ENCODE peak calls at places on chromosomes 4 and X, in four cellular contexts. One of them, this sample, is unnamed.

GRCh38 chr4:123597586-123597985 is 201.0 kb downstream of the SPRY1 start:
- DNase-seq in WTC11: no peak
- DNase-seq in HepG2: no peak
- DNase-seq in K562: no peak
- DNase-seq in this sample: no peak

GRCh38 chr4:91838181-91838861 is 465.4 kb upstream of the GRID2 start:
- DNase-seq in WTC11: no peak
- DNase-seq in HepG2: no peak
- DNase-seq in K562: no peak
- DNase-seq in this sample: no peak

GRCh38 chr4:30269850-30270249 is 450.3 kb upstream of the PCDH7 start:
- DNase-seq in WTC11: no peak
- DNase-seq in HepG2: no peak
- DNase-seq in K562: no peak
- DNase-seq in this sample: no peak

GRCh38 chr4:6582889-6583504 is 8.0 kb downstream of the MAN2B2 start:
- DNase-seq in WTC11: no peak
- DNase-seq in HepG2: peak; percentile 55
- DNase-seq in K562: peak; percentile 73
- DNase-seq in this sample: peak; percentile 68

GRCh38 chr4:139440971-139441370 is 12.9 kb upstream of the RAB33B start:
- DNase-seq in WTC11: no peak
- DNase-seq in HepG2: no peak
- DNase-seq in K562: no peak
- DNase-seq in this sample: no peak

GRCh38 chr4:85756938-85757337 is 282.0 kb downstream of the ARHGAP24 start:
- DNase-seq in WTC11: peak; percentile 16
- DNase-seq in HepG2: no peak
- DNase-seq in K562: peak; percentile 25
- DNase-seq in this sample: peak; percentile 31

GRCh38 chr4:59685626-59686025 is 1514.5 kb upstream of the ADGRL3 start:
- DNase-seq in WTC11: no peak
- DNase-seq in HepG2: no peak
- DNase-seq in K562: no peak
- DNase-seq in this sample: no peak

GRCh38 chrX:91434351-91435168 is at the start of gene PABPC5:
- DNase-seq in WTC11: peak; percentile 80
- DNase-seq in HepG2: no peak
- DNase-seq in K562: no peak
- DNase-seq in this sample: no peak

GRCh38 chr4:159308571-159309340 is 205.9 kb downstream of the RAPGEF2 start:
- DNase-seq in WTC11: no peak
- DNase-seq in HepG2: no peak
- DNase-seq in K562: no peak
- DNase-seq in this sample: no peak

GRCh38 chr4:7806080-7806630 is 133.5 kb downstream of the AFAP1 start:
- DNase-seq in WTC11: peak; percentile 41
- DNase-seq in HepG2: peak; percentile 61
- DNase-seq in K562: no peak
- DNase-seq in this sample: no peak

GRCh38 chrX:44946771-44947170 is 73.8 kb downstream of the KDM6A start:
- DNase-seq in WTC11: no peak
- DNase-seq in HepG2: no peak
- DNase-seq in K562: no peak
- DNase-seq in this sample: no peak

GRCh38 chr4:79578613-79579012 is 170.6 kb upstream of the GK2 start:
- DNase-seq in WTC11: no peak
- DNase-seq in HepG2: no peak
- DNase-seq in K562: no peak
- DNase-seq in this sample: no peak

GRCh38 chr4:149605601-149606378 is 209.9 kb downstream of the IQCM start:
- DNase-seq in WTC11: peak; percentile 12
- DNase-seq in HepG2: no peak
- DNase-seq in K562: no peak
- DNase-seq in this sample: no peak

GRCh38 chr4:857461-857860 is 31.5 kb upstream of the CPLX1 start:
- DNase-seq in WTC11: no peak
- DNase-seq in HepG2: no peak
- DNase-seq in K562: no peak
- DNase-seq in this sample: no peak

GRCh38 chrX:31126205-31126604 is 54.4 kb upstream of the FTHL17 start:
- DNase-seq in WTC11: no peak
- DNase-seq in HepG2: no peak
- DNase-seq in K562: no peak
- DNase-seq in this sample: no peak

GRCh38 chrX:13662537-13662841 is 9.5 kb downstream of the TCEANC start:
- DNase-seq in WTC11: no peak
- DNase-seq in HepG2: no peak
- DNase-seq in K562: no peak
- DNase-seq in this sample: no peak

GRCh38 chr4:6204871-6205583 is 4.7 kb upstream of the JAKMIP1 start:
- DNase-seq in WTC11: no peak
- DNase-seq in HepG2: no peak
- DNase-seq in K562: no peak
- DNase-seq in this sample: no peak

GRCh38 chr4:148344382-148344781 is 97.8 kb downstream of the NR3C2 start:
- DNase-seq in WTC11: no peak
- DNase-seq in HepG2: no peak
- DNase-seq in K562: no peak
- DNase-seq in this sample: no peak

GRCh38 chrX:72376124-72376523 is 70.4 kb upstream of the CITED1 start:
- DNase-seq in WTC11: no peak
- DNase-seq in HepG2: no peak
- DNase-seq in K562: no peak
- DNase-seq in this sample: no peak

GRCh38 chrX:78456909-78457308 is 129.5 kb upstream of the CYSLTR1 start:
- DNase-seq in WTC11: no peak
- DNase-seq in HepG2: no peak
- DNase-seq in K562: no peak
- DNase-seq in this sample: no peak

GRCh38 chrX:78452356-78452755 is 124.9 kb upstream of the CYSLTR1 start:
- DNase-seq in WTC11: no peak
- DNase-seq in HepG2: no peak
- DNase-seq in K562: no peak
- DNase-seq in this sample: no peak

DNA sequence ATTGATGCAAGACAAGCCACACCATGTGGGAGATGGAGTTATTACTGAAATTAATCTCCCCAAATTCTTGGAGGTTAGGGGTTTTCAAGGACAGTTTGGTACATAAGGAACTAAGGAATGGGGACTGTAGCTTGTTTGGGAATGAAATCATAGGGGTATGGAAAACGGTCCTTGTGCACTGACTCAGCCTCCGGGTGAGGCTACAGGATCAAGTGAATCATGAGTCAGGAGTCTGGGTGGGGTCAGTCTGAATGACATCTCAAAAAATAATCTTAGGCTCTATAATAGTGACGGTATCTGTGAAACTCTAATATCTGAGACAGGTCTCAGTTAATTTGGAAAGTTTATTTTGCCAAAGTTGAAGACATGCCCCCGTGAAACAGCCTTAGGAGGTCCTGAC is 128.5 kb upstream of the CYSLTR1 start:
- DNase-seq in WTC11: no peak
- DNase-seq in HepG2: no peak
- DNase-seq in K562: no peak
- DNase-seq in this sample: no peak
- TF ChIP-seq SP1 in WTC11: no peak
- TF ChIP-seq SP1 in HepG2: no peak
- TF ChIP-seq SP1 in K562: no peak
- TF ChIP-seq SP1 in this sample: no peak

GRCh38 chr4:121449416-121449815 is 68.6 kb upstream of the QRFPR start:
- DNase-seq in WTC11: no peak
- DNase-seq in HepG2: no peak
- DNase-seq in K562: no peak
- DNase-seq in this sample: no peak
- TF ChIP-seq ELF4 in WTC11: no peak
- TF ChIP-seq ELF4 in HepG2: no peak
- TF ChIP-seq ELF4 in K562: no peak
- TF ChIP-seq ELF4 in this sample: no peak

DNA sequence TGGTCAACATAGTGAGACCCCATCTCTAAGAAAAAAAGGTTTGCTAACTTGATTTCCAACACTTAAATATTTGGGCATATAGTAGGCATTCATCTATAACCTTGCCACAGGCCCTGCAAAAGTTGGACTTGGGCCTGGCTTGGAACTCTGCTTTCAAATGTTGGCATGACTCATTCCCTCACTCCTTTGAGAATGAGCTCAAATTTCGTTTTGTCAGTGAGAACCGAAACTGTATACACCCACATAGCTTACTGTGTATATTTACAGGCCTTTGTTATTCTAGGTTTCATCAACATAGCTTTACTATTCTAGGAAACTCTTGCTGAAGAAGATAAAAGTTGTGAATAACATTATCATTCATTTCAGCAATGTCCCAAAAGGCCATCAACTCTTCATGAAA is 88.7 kb upstream of the ELOVL6 start:
- DNase-seq in WTC11: no peak
- DNase-seq in HepG2: no peak
- DNase-seq in K562: no peak
- DNase-seq in this sample: no peak
- TF ChIP-seq SP1 in WTC11: no peak
- TF ChIP-seq SP1 in HepG2: no peak
- TF ChIP-seq SP1 in K562: no peak
- TF ChIP-seq SP1 in this sample: no peak

DNA sequence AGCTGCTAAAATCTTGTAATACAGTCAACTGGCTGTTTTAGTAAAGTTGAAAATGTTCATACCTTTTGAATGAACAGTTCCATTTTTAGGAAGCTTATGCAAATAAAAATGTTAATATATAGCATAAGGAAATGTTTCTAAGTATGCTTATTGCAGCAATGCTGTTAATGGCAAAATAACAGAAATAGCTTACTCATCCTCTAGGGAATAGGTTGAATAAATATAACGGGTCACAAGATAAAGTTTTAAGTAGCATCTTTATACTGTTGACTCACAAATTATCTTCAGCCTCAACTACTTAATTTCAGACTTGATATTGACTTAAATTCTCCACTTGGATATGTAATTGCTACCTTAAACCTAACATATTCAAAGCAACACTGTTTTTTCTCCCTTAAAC is 27.7 kb downstream of the HERC3 start:
- DNase-seq in WTC11: no peak
- DNase-seq in HepG2: no peak
- DNase-seq in K562: no peak
- DNase-seq in this sample: no peak
- TF ChIP-seq ELF4 in WTC11: no peak
- TF ChIP-seq ELF4 in HepG2: no peak
- TF ChIP-seq ELF4 in K562: no peak
- TF ChIP-seq ELF4 in this sample: no peak

GRCh38 chr4:143207555-143207954 is 22.8 kb downstream of the USP38 start:
- DNase-seq in WTC11: no peak
- DNase-seq in HepG2: peak; percentile 20
- DNase-seq in K562: no peak
- DNase-seq in this sample: no peak
- TF ChIP-seq SP1 in WTC11: no peak
- TF ChIP-seq SP1 in HepG2: no peak
- TF ChIP-seq SP1 in K562: no peak
- TF ChIP-seq SP1 in this sample: no peak

DNA sequence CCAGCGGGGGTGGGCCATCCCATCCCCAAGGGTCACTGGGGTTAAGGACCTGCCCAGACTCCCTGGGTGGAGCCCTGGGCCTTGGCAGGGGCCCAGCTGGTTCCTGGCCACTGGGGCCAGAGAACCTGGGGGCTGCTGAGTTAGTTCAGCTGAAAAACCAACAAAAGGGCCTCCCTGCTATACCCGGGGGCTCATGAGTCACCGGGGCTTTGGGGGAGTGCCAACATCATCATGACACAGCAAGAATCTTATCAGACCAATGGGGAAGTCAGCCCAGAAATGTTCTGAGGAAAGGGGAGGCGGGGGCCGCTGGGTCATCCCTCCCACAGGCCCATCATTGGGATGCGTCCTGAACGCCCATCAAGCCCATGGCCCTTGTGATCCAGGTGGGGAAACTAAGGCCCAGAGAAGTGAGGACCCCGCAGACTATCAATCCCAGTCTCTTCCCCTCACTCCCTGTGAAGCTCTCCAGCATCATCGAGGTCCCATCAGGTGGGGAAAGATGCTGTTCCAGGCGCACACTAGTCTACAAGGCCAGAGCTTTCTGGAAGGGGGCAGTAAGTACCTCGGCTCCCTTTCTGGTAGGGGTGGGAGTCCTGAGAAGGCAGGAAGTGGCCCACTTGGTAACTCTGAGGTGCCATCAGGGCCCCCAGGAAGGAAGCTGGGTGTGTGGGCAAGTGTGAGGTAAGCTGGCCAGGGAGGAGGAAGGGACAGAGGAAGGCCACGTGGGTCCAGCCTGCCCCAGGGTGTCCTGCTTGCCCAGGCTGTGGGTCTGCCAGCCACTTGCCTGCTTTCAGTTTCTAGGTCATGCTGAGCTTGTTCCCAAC is 4.5 kb downstream of the G6PD start:
- DNase-seq in WTC11: no peak
- DNase-seq in HepG2: peak; percentile 94
- DNase-seq in K562: peak; percentile 96
- DNase-seq in this sample: no peak
- TF ChIP-seq ELF4 in WTC11: no peak
- TF ChIP-seq ELF4 in HepG2: no peak
- TF ChIP-seq ELF4 in K562: peak; percentile 46
- TF ChIP-seq ELF4 in this sample: no peak

GRCh38 chrX:70087857-70088256 is 25.6 kb downstream of the OTUD6A start:
- DNase-seq in WTC11: no peak
- DNase-seq in HepG2: no peak
- DNase-seq in K562: no peak
- DNase-seq in this sample: no peak
- TF ChIP-seq SP1 in WTC11: no peak
- TF ChIP-seq SP1 in HepG2: no peak
- TF ChIP-seq SP1 in K562: no peak
- TF ChIP-seq SP1 in this sample: no peak

GRCh38 chrX:109310031-109310430 is 171.9 kb downstream of the GUCY2F start:
- DNase-seq in WTC11: no peak
- DNase-seq in HepG2: no peak
- DNase-seq in K562: no peak
- DNase-seq in this sample: no peak

DNA sequence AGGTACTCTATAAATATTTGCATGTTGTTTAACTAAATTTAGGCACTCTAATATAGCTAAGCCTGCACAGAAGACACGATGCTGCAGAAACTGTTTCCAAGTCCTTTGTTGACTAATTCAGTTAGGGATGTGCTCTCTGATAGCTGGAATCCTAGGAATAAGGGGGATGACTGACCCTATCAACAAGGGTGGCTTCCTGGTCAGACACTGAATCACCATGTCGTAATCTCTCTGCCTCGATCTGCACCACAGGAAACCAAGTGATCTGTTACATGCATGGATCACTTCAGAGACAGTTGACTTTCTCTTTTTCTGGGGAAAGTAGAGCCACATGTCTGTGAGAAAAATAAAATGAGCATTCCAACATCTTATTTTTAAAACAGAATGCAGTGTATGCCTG is 169.1 kb downstream of the GUCY2F start:
- DNase-seq in WTC11: no peak
- DNase-seq in HepG2: no peak
- DNase-seq in K562: no peak
- DNase-seq in this sample: no peak
- TF ChIP-seq ELF4 in WTC11: no peak
- TF ChIP-seq ELF4 in HepG2: no peak
- TF ChIP-seq ELF4 in K562: no peak
- TF ChIP-seq ELF4 in this sample: no peak

GRCh38 chr4:118193421-118193820 is 159.1 kb downstream of the NDST3 start:
- DNase-seq in WTC11: no peak
- DNase-seq in HepG2: no peak
- DNase-seq in K562: no peak
- DNase-seq in this sample: no peak
- TF ChIP-seq SP1 in WTC11: no peak
- TF ChIP-seq SP1 in HepG2: no peak
- TF ChIP-seq SP1 in K562: no peak
- TF ChIP-seq SP1 in this sample: no peak

This sample was measured in HEK293T.